ENCODE peak calls at places on chromosomes 2 and 18, in five cellular contexts. Z, C, M, T and S are unnamed samples.

GRCh38 chr2:211055438-211055837 is 499.0 kb downstream of the CPS1 start:
- DNase-seq in T (no peak), M (no peak), Z (no peak), C (no peak), S (no peak)

GRCh38 chr2:16553222-16553621 is 112.4 kb downstream of the CYRIA start:
- DNase-seq in M (peak), C (no peak), T (no peak), Z (peak), S (no peak)

GRCh38 chr2:120291464-120292311 is 39.0 kb downstream of the RALB start:
- DNase-seq in C (no peak), T (no peak), Z (no peak), M (no peak), S (no peak)

GRCh38 chr2:3322311-3322970 is 55.2 kb downstream of the EIPR1 start:
- DNase-seq in T (no peak), Z (no peak), C (no peak), M (no peak), S (no peak)

GRCh38 chr2:168635065-168635577 is 167.3 kb upstream of the NOSTRIN start:
- DNase-seq in M (peak), Z (peak), C (no peak), T (no peak), S (no peak)

GRCh38 chr2:240985881-240986786 is 12.3 kb upstream of the SNED1 start:
- DNase-seq in T (peak), C (no peak), M (peak), Z (no peak), S (no peak)

GRCh38 chr2:88077076-88077475 is 9.5 kb downstream of the SMYD1 start:
- DNase-seq in C (no peak), M (no peak), T (no peak), Z (no peak), S (peak)

GRCh38 chr2:168033966-168034365 is 213.4 kb downstream of the STK39 start:
- DNase-seq in Z (no peak), T (no peak), C (no peak), M (no peak), S (no peak)

GRCh38 chr2:58594175-58594574 is 353.1 kb upstream of the FANCL start:
- DNase-seq in Z (no peak), C (no peak), T (no peak), M (no peak), S (no peak)

GRCh38 chr2:12651661-12652060 is 65.1 kb upstream of the TRIB2 start:
- DNase-seq in C (no peak), Z (no peak), M (no peak), T (no peak), S (no peak)

GRCh38 chr2:100394111-100394641 is 23.3 kb downstream of the CHST10 start:
- DNase-seq in M (no peak), T (no peak), C (no peak), Z (no peak), S (no peak)

GRCh38 chr2:8121826-8122505 is 559.9 kb upstream of the ID2 start:
- DNase-seq in T (no peak), M (no peak), Z (no peak), C (no peak), S (no peak)

GRCh38 chr18:3012306-3012919 is 531 bp downstream of the LPIN2 start:
- DNase-seq in T (no peak), Z (peak), C (peak), M (peak), S (peak)

GRCh38 chr2:172772637-172773036 is 37.0 kb downstream of the RAPGEF4 start:
- DNase-seq in T (no peak), C (no peak), Z (peak), M (no peak), S (no peak)

GRCh38 chr2:204428675-204429074 is 116.6 kb upstream of the PARD3B start:
- DNase-seq in M (no peak), Z (no peak), C (no peak), T (no peak), S (no peak)

GRCh38 chr2:223050188-223050587 is 1.8 kb upstream of the KCNE4 start:
- DNase-seq in M (no peak), Z (no peak), C (no peak), T (no peak), S (no peak)
- H3K27ac ChIP-seq in M (no peak), Z (no peak), C (no peak), T (no peak), S (no peak)

DNA sequence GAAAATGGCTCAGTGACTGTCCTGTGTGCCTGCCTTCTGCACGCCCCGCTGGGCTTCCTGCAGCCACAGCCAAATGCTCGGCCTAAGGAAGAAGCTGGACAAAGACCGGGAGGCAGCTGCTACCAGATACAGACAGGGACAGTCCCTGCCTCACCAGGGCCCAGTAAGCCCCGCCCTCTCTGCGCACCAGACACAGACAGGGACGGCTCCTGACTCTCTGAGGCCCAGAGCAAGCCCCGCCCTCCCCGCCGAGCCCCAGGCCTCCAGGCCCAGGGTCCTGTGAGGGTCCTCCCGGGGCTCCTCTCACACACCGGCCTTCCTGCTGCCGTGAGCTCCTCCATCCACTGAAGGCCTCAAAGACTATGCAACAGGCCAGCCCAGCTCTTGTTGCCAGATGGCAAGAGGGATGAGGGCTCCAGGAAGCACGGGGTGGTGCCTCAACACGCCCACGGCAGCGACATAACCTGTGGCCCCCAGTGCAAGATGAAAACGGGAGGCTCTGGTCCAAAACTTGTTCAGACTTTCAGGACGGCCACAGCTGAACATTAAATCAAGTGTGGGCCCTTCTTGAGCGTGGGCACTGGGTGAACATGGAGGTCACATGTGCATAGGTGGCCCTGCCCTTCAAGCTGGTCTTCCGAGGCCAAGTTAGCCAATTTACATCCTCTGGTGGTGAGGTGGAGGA is 77.6 kb downstream of the NDUFA10 start:
- DNase-seq in T (peak), Z (no peak), M (no peak), C (no peak), S (peak)
- H3K27ac ChIP-seq in T (no peak), Z (no peak), M (no peak), C (no peak), S (peak)

GRCh38 chr2:133756833-133757232 is 188.6 kb upstream of the NCKAP5 start:
- DNase-seq in Z (no peak), M (no peak), T (no peak), C (no peak), S (no peak)

GRCh38 chr2:133760366-133760765 is 192.1 kb upstream of the NCKAP5 start:
- DNase-seq in M (no peak), T (no peak), C (no peak), Z (peak), S (no peak)

GRCh38 chr2:133753665-133754064 is 185.4 kb upstream of the NCKAP5 start:
- DNase-seq in T (peak), M (no peak), Z (no peak), C (no peak), S (no peak)

DNA sequence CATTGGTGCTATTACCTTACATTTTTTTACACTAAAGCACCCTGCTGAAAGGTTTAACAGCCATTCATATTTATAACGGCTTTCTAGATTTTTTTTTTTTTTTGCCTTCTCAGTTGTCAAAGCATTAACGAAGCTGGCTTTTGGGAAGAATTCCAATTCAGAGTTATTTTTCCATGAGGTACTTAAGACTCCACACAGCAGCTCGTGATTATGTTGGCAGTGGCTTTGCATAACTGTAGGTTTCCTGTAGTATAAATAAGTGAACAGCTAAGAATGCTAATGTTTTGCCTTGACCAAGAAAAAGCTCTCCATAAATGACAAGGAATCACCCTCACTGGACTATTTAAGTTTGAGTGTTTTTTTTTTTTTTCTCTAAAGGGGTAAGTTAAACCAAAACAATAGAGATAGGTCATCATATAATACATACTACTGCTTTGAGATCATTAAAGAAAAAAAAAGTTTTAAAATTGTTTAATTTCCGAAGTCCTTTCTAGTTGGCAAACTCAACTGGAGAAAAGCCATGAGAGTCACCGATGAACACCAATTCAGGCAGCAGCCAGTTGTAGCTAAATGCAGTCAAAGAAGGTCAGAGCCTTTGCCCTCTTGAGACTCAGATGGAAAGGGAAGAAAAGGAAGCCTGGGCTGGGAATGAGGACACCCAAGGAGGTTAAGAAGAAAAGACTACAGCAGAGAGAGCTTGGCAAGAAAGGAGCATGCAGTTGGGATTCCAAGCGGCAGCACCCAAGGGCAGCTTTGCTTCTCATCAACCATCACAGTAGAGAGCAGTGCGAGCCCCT is 187.4 kb upstream of the NCKAP5 start:
- DNase-seq in Z (peak), T (no peak), C (no peak), M (no peak), S (no peak)
- H3K27ac ChIP-seq in Z (peak), T (no peak), C (no peak), M (peak), S (no peak)

GRCh38 chr2:110211938-110212858 is at the start of gene MTLN:
- DNase-seq in Z (peak), C (peak), T (peak), M (peak), S (peak)
- H3K27ac ChIP-seq in Z (peak), C (peak), T (peak), M (peak), S (peak)